ENCODE peak calls at places on chromosomes 4 and X, in eight cellular contexts. V is H9, N is lower lobe of right lung, J is WTC11, E is epithelial cell of proximal tubule, R is heart left ventricle, M is keratinocyte, Z is thoracic aorta. Y is an unnamed sample.

GRCh38 chr4:6548201-6548881 is 26.6 kb upstream of the MAN2B2 start:
- DNase-seq in M (no peak), Z (no peak), V (peak), R (no peak), N (no peak), E (no peak), J (peak), Y (peak)

GRCh38 chrX:21126661-21127060 is 247.6 kb upstream of the CNKSR2 start:
- DNase-seq in E (no peak), Z (no peak), R (no peak), N (no peak), V (no peak), M (no peak), J (no peak), Y (no peak)

GRCh38 chr4:17155486-17155885 is 257.0 kb upstream of the LDB2 start:
- DNase-seq in M (no peak), V (no peak), R (no peak), J (no peak), N (no peak), Z (no peak), E (no peak), Y (no peak)

GRCh38 chrX:46573896-46574336 is 351 bp downstream of the CHST7 start:
- DNase-seq in J (peak), M (no peak), N (peak), V (peak), R (peak), Z (no peak), E (no peak), Y (peak)

GRCh38 chrX:2345562-2345961 is 155.2 kb downstream of the DHRSX start:
- DNase-seq in R (no peak), N (no peak), J (no peak), V (no peak), M (no peak), E (no peak), Z (no peak), Y (no peak)

GRCh38 chrX:94058728-94059382 is 384.8 kb downstream of the FAM133A start:
- DNase-seq in V (peak), Z (no peak), J (peak), E (no peak), R (no peak), N (no peak), M (no peak), Y (no peak)

GRCh38 chr4:5165419-5166369 is 114.4 kb downstream of the STK32B start:
- DNase-seq in V (peak), R (no peak), N (no peak), Z (no peak), J (no peak), E (no peak), M (no peak), Y (no peak)

GRCh38 chr4:94480362-94480951 is 28.7 kb downstream of the PDLIM5 start:
- DNase-seq in Z (no peak), V (no peak), E (no peak), J (no peak), M (no peak), N (no peak), R (no peak), Y (no peak)

GRCh38 chr4:89562715-89563114 is 255.1 kb upstream of the GPRIN3 start:
- DNase-seq in Z (no peak), N (no peak), R (no peak), J (no peak), V (no peak), M (no peak), E (no peak), Y (no peak)

GRCh38 chr4:110514889-110515479 is 39.0 kb downstream of the ENPEP start:
- DNase-seq in Z (no peak), R (no peak), E (no peak), J (no peak), N (no peak), M (no peak), V (no peak), Y (peak)

GRCh38 chr4:173763374-173763773 is 233.3 kb upstream of the HAND2 start:
- DNase-seq in N (no peak), V (no peak), J (no peak), Z (no peak), M (no peak), E (no peak), R (no peak), Y (no peak)

GRCh38 chr4:73919691-73920090 is 50.5 kb downstream of the CXCL1 start:
- DNase-seq in V (no peak), R (no peak), M (no peak), Z (no peak), E (no peak), J (no peak), N (no peak), Y (no peak)

GRCh38 chr4:73923631-73923937 is 54.4 kb downstream of the CXCL1 start:
- DNase-seq in V (no peak), M (no peak), Z (no peak), N (no peak), E (no peak), R (no peak), J (no peak), Y (no peak)

GRCh38 chr4:73922317-73922716 is 53.1 kb downstream of the CXCL1 start:
- DNase-seq in Z (no peak), N (no peak), E (no peak), M (no peak), V (no peak), R (no peak), J (no peak), Y (no peak)

GRCh38 chr4:73918058-73918457 is 48.9 kb downstream of the CXCL1 start:
- DNase-seq in V (no peak), E (no peak), M (no peak), N (no peak), Z (no peak), R (no peak), J (no peak), Y (no peak)

GRCh38 chr4:73922766-73923630 is 53.8 kb downstream of the CXCL1 start:
- DNase-seq in E (no peak), R (no peak), M (no peak), N (no peak), V (no peak), J (no peak), Z (no peak), Y (no peak)
- TF ChIP-seq CTCF in E (peak), R (peak), M (no peak), N (peak), V (peak), J (no peak), Z (peak), Y (no peak)

GRCh38 chrX:69504626-69505612 is 793 bp downstream of the NALF2 start:
- DNase-seq in R (no peak), Z (no peak), V (no peak), J (no peak), M (no peak), E (no peak), N (no peak), Y (no peak)

GRCh38 chrX:69501433-69501832 is 2.7 kb upstream of the NALF2 start:
- DNase-seq in Z (no peak), R (no peak), J (peak), E (no peak), N (no peak), M (no peak), V (peak), Y (peak)

GRCh38 chrX:69503835-69504625 is at the start of gene NALF2:
- DNase-seq in V (peak), N (peak), E (no peak), Z (no peak), M (no peak), R (no peak), J (peak), Y (peak)

GRCh38 chrX:69505772-69506616 is 1.9 kb downstream of the NALF2 start:
- DNase-seq in E (no peak), M (no peak), J (no peak), V (no peak), R (no peak), Z (no peak), N (no peak), Y (no peak)

DNA sequence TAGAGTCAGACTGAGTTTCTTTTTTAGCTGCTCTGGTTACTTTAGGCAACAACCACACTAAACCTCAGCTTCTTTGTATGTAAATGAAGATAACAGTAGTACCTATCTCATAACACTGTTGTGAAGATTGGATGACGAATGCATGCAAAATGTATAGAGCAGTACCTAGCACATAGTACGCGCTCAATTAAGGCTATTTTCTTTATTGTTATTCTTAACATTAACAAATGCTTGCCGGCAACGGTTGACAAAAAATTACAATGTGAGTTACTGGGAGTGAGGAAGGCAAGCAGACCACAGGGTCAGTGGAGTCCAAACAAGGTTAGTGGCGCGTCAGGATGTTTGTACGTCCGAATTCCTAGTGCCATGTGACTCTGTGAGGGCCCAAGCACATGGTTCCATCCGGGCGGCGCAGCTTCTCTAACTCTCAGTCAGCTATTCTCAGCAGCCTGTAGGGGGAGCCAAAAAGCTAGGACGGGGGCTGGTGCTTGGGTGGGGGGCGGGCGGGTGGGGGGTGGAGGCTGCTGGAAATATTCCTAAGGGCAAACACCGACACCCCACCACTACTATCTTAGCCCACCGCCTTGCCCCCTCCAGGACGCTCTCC is 795 bp upstream of the NALF2 start:
- DNase-seq in R (no peak), N (no peak), M (no peak), Z (no peak), E (no peak), J (no peak), V (no peak), Y (no peak)
- TF ChIP-seq CTCF in R (no peak), N (no peak), M (no peak), Z (no peak), E (peak), J (no peak), V (peak), Y (no peak)

GRCh38 chr4:22465349-22465748 is 50.5 kb downstream of the ADGRA3 start:
- DNase-seq in M (no peak), Z (no peak), V (no peak), N (no peak), E (no peak), R (no peak), J (no peak), Y (no peak)

GRCh38 chr4:22460266-22460665 is 55.6 kb downstream of the ADGRA3 start:
- DNase-seq in V (no peak), J (no peak), M (no peak), E (no peak), Z (no peak), R (no peak), N (no peak), Y (no peak)

GRCh38 chr4:22465996-22466395 is 49.9 kb downstream of the ADGRA3 start:
- DNase-seq in V (no peak), J (no peak), Z (no peak), R (no peak), N (no peak), M (no peak), E (no peak), Y (no peak)

GRCh38 chr4:22462693-22463092 is 53.2 kb downstream of the ADGRA3 start:
- DNase-seq in R (no peak), Z (no peak), V (peak), E (no peak), N (no peak), J (peak), M (no peak), Y (peak)

GRCh38 chr4:22463179-22463578 is 52.7 kb downstream of the ADGRA3 start:
- DNase-seq in J (peak), R (no peak), M (no peak), E (no peak), Z (no peak), N (no peak), V (peak), Y (peak)
- TF ChIP-seq CTCF in J (peak), R (no peak), M (peak), E (no peak), Z (no peak), N (no peak), V (peak), Y (no peak)

GRCh38 chrX:11352296-11352741 is 59.1 kb downstream of the AMELX start:
- DNase-seq in N (no peak), E (no peak), V (no peak), J (no peak), M (no peak), R (no peak), Z (no peak), Y (no peak)

GRCh38 chrX:11351375-11352295 is 58.4 kb downstream of the AMELX start:
- DNase-seq in J (no peak), Z (no peak), N (peak), V (no peak), E (peak), M (no peak), R (peak), Y (no peak)

GRCh38 chrX:11346283-11346682 is 53.1 kb downstream of the AMELX start:
- DNase-seq in J (no peak), E (no peak), Z (no peak), N (no peak), R (no peak), M (no peak), V (no peak), Y (no peak)

GRCh38 chrX:11349661-11350337 is 56.6 kb downstream of the AMELX start:
- DNase-seq in M (no peak), R (no peak), Z (no peak), E (no peak), V (no peak), N (no peak), J (no peak), Y (no peak)

GRCh38 chrX:11349020-11349419 is 55.8 kb downstream of the AMELX start:
- DNase-seq in J (no peak), R (no peak), E (no peak), M (no peak), Z (no peak), N (no peak), V (no peak), Y (no peak)
- TF ChIP-seq CTCF in J (no peak), R (no peak), E (no peak), M (no peak), Z (no peak), N (no peak), V (no peak), Y (no peak)

DNA sequence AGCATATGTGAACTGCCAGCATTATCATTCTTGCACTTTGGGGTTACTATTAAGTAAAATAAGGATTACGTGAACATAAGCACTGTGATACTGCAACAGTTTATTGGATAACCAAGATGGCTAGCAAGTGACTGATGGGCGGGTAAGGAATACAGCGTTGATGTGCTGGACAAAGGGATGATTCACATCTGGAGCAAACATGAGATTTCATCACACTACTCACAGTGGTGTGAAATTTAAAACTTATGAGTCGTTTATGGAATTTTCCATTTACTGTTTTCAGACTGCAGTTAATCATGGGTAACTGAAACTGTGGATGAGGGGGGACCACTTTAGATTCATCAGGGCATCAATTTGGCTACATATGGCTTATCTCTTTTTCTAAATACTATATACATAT is 16.0 kb downstream of the NBDY start:
- DNase-seq in N (no peak), Z (no peak), J (no peak), V (no peak), R (no peak), M (no peak), E (peak), Y (no peak)
- TF ChIP-seq CTCF in N (no peak), Z (no peak), J (no peak), V (no peak), R (no peak), M (no peak), E (no peak), Y (no peak)

DNA sequence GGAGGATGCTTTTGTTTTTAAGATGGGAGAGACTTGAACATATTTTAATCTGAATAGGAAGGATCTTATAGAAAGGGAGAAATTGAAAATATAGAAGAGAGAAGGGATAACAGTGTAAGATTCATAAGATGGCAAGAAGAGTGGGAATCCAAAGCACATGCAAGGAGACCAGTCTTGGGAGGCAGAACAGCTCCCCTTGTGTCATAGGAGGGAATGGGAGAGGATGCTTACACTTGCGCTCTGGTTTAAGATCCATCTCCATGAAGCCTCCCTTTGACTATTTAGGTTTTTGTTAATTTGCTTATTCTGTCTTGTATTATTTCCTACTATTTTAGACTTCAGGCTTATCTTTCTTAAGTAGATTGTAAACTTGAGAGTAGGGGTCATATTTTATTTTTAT is 42.7 kb downstream of the KIF4A start:
- DNase-seq in V (no peak), R (no peak), N (no peak), J (no peak), E (no peak), Z (no peak), M (no peak), Y (no peak)
- TF ChIP-seq CTCF in V (peak), R (no peak), N (no peak), J (no peak), E (peak), Z (no peak), M (peak), Y (no peak)

GRCh38 chr4:3408793-3409330 is 32.9 kb upstream of the HGFAC start:
- DNase-seq in R (peak), M (no peak), V (peak), N (no peak), Z (no peak), E (no peak), J (no peak), Y (no peak)
- TF ChIP-seq CTCF in R (no peak), M (no peak), V (no peak), N (no peak), Z (no peak), E (no peak), J (no peak), Y (no peak)

DNA sequence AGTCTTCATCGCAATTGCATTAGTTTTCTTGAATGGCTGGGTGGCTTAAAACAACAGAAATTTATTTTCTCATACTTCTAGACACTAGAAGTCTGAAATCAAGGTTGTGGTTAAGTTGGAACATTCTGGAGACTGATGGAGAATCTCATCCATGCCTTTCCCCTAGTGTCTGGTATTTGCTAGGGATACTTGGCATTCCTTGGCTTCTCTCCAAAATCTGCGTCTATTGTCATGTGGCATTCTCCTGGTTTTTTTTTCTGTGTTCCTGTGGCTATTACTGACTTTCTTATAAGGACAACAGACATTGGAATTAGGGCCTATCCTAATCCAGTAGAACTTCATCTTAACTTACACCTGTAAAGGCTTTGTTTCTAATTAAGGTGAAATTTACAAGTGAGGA is 272.8 kb upstream of the EPHA5 start:
- DNase-seq in M (peak), N (no peak), J (no peak), V (peak), Z (no peak), R (no peak), E (peak), Y (no peak)
- TF ChIP-seq CTCF in M (no peak), N (no peak), J (no peak), V (peak), Z (no peak), R (no peak), E (peak), Y (no peak)

DNA sequence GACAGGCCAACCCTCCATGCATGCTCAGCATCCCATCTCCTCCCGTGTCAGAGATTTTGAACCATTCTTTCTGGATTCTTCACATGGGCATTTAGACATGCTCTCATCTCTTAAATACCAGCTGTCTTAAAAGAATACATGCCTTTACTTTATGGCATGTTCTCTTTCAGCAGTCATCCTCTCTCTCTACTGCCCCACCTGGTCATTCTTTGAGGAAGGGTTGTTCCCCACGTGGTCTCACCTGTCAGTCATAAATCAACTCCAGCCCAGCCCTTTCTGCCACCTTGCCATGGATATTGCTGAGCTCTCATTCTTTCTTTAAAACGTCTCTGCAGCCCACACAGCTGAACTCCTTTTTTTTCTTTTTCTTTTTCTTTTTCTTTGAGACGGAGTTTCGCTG is 111.3 kb downstream of the ARHGAP10 start:
- DNase-seq in N (no peak), M (no peak), Z (no peak), R (no peak), J (no peak), V (peak), E (no peak), Y (peak)
- TF ChIP-seq CTCF in N (no peak), M (peak), Z (no peak), R (no peak), J (no peak), V (peak), E (peak), Y (peak)